ENCODE peak calls at places on chromosomes 1 and 21, in nine cellular contexts. M, X, P, G, A, S, Z, D and R are unnamed samples.

GRCh38 chr21:41979751-41980369 is 26.0 kb upstream of the C2CD2 start:
- DNase-seq in Z (no peak), A (no peak), D (no peak), P (no peak), X (no peak), S (no peak), M (no peak), G (no peak), R (no peak)

GRCh38 chr1:188367669-188368068 is 1538.9 kb downstream of the PLA2G4A start:
- DNase-seq in X (no peak), A (no peak), S (no peak), P (no peak), M (no peak), Z (no peak), D (no peak), G (no peak), R (no peak)

GRCh38 chr1:204623365-204623893 is 62.1 kb downstream of the LRRN2 start:
- DNase-seq in D (no peak), A (peak), G (no peak), M (peak), S (no peak), Z (no peak), X (no peak), P (no peak), R (no peak)

GRCh38 chr1:88985033-88985432 is 7.4 kb downstream of the KYAT3 start:
- DNase-seq in S (no peak), M (peak), P (peak), D (no peak), G (no peak), X (no peak), Z (no peak), A (peak), R (peak)

GRCh38 chr1:221715321-221716169 is 26.3 kb downstream of the DUSP10 start:
- DNase-seq in A (peak), D (no peak), M (peak), G (no peak), X (no peak), P (peak), Z (no peak), S (no peak), R (no peak)

GRCh38 chr1:166544561-166544960 is 294.7 kb upstream of the POGK start:
- DNase-seq in G (no peak), P (no peak), A (no peak), D (no peak), M (no peak), S (no peak), Z (no peak), X (no peak), R (no peak)

GRCh38 chr1:231040800-231041704 is 998 bp upstream of the FAM89A start:
- DNase-seq in X (no peak), S (peak), P (no peak), A (no peak), D (no peak), M (peak), G (no peak), Z (no peak), R (peak)

GRCh38 chr1:93905051-93905450 is 4.2 kb downstream of the GCLM start:
- DNase-seq in P (peak), M (no peak), A (no peak), Z (no peak), D (no peak), X (no peak), S (no peak), G (no peak), R (no peak)

GRCh38 chr1:78483903-78484302 is 6.9 kb upstream of the PTGFR start:
- DNase-seq in A (peak), P (no peak), X (peak), S (no peak), D (no peak), Z (no peak), M (peak), G (no peak), R (peak)

GRCh38 chr1:10528066-10529014 is 53.6 kb downstream of the PEX14 start:
- DNase-seq in S (no peak), X (peak), P (peak), A (peak), Z (no peak), D (no peak), M (no peak), G (no peak), R (no peak)

GRCh38 chr1:155706101-155706619 is 17.3 kb downstream of the DAP3 start:
- DNase-seq in Z (no peak), A (peak), M (no peak), D (no peak), P (peak), S (no peak), X (no peak), G (peak), R (no peak)

GRCh38 chr1:118304722-118305344 is 119.8 kb upstream of the SPAG17 start:
- DNase-seq in X (no peak), Z (no peak), P (no peak), D (no peak), M (peak), S (no peak), A (peak), G (no peak), R (no peak)

GRCh38 chr1:65846911-65847310 is 54.2 kb downstream of the PDE4B start:
- DNase-seq in P (peak), Z (no peak), G (no peak), A (no peak), D (no peak), S (no peak), X (no peak), M (no peak), R (no peak)

GRCh38 chr1:39776886-39777683 is 5.9 kb upstream of the OXCT2 start:
- DNase-seq in Z (no peak), X (no peak), P (no peak), G (no peak), M (no peak), S (no peak), A (no peak), D (no peak), R (no peak)

GRCh38 chr1:230320804-230321203 is 105.3 kb downstream of the PGBD5 start:
- DNase-seq in D (no peak), P (no peak), M (no peak), S (no peak), X (no peak), A (no peak), Z (no peak), G (no peak), R (no peak)

GRCh38 chr1:99590578-99591209 is 55.2 kb upstream of the PALMD start:
- DNase-seq in M (peak), X (peak), G (no peak), Z (no peak), A (peak), P (peak), D (no peak), S (no peak), R (peak)

GRCh38 chr1:201701831-201702230 is 127.1 kb upstream of the IPO9 start:
- DNase-seq in S (no peak), A (no peak), D (no peak), P (no peak), G (no peak), M (no peak), X (no peak), Z (no peak), R (no peak)

GRCh38 chr1:110019790-110020189 is 14.6 kb upstream of the STRIP1 start:
- DNase-seq in S (no peak), P (no peak), A (no peak), D (no peak), G (no peak), M (no peak), Z (no peak), X (no peak), R (no peak)

GRCh38 chr1:25462732-25463131 is 32.0 kb downstream of the MACO1 start:
- DNase-seq in M (no peak), X (no peak), S (no peak), D (no peak), A (no peak), Z (no peak), G (no peak), P (no peak), R (no peak)

GRCh38 chr1:245288796-245289195 is 134.0 kb downstream of the KIF26B start:
- DNase-seq in S (no peak), G (no peak), M (no peak), P (no peak), X (no peak), D (no peak), Z (no peak), A (peak), R (no peak)

GRCh38 chr1:214864896-214865688 is 217.4 kb upstream of the KCNK2 start:
- DNase-seq in X (no peak), D (no peak), Z (no peak), A (peak), M (no peak), P (peak), G (no peak), S (no peak), R (no peak)

GRCh38 chr21:45457832-45458172 is 52.8 kb downstream of the COL18A1 start:
- DNase-seq in P (no peak), G (no peak), S (no peak), D (no peak), X (peak), Z (no peak), A (no peak), M (no peak), R (peak)